ENCODE peak calls at places on chromosomes 16 and 17, in six cellular contexts. One of them, this sample, is unnamed.

GRCh38 chr16:87829123-87829980 is 40.0 kb downstream of the SLC7A5 start:
- DNase-seq in NCI-H1048: no peak
- DNase-seq in mucosa of gallbladder: no peak
- DNase-seq in kidney: no peak
- DNase-seq in EL: no peak
- DNase-seq in Daoy: no peak
- DNase-seq in this sample: peak; percentile 74

GRCh38 chr16:68605746-68606145 is 39.4 kb upstream of the CDH3 start:
- DNase-seq in kidney: no peak
- DNase-seq in Daoy: no peak
- DNase-seq in mucosa of gallbladder: no peak
- DNase-seq in NCI-H1048: no peak
- DNase-seq in EL: peak; percentile 7
- DNase-seq in this sample: no peak

GRCh38 chr16:80938928-80939260 is 67.8 kb downstream of the CMC2 start:
- DNase-seq in EL: no peak
- DNase-seq in NCI-H1048: no peak
- DNase-seq in mucosa of gallbladder: no peak
- DNase-seq in Daoy: no peak
- DNase-seq in kidney: no peak
- DNase-seq in this sample: no peak

GRCh38 chr17:16281351-16281750 is 64.3 kb downstream of the PIGL start:
- DNase-seq in EL: peak; percentile 80
- DNase-seq in NCI-H1048: no peak
- DNase-seq in mucosa of gallbladder: no peak
- DNase-seq in Daoy: peak; percentile 42
- DNase-seq in kidney: no peak
- DNase-seq in this sample: no peak

GRCh38 chr17:42548070-42548837 is 4.5 kb upstream of the HSD17B1 start:
- DNase-seq in mucosa of gallbladder: peak; percentile 77
- DNase-seq in NCI-H1048: peak; percentile 39
- DNase-seq in Daoy: peak; percentile 82
- DNase-seq in kidney: peak; percentile 92
- DNase-seq in EL: no peak
- DNase-seq in this sample: no peak

GRCh38 chr17:28339431-28339830 is 3.9 kb downstream of the TNFAIP1 start:
- DNase-seq in kidney: peak; percentile 58
- DNase-seq in EL: no peak
- DNase-seq in NCI-H1048: no peak
- DNase-seq in mucosa of gallbladder: no peak
- DNase-seq in Daoy: no peak
- DNase-seq in this sample: peak; percentile 94

GRCh38 chr16:31331141-31331764 is 23.7 kb upstream of the ITGAX start:
- DNase-seq in kidney: peak; percentile 59
- DNase-seq in Daoy: no peak
- DNase-seq in NCI-H1048: no peak
- DNase-seq in mucosa of gallbladder: no peak
- DNase-seq in EL: no peak
- DNase-seq in this sample: no peak

GRCh38 chr17:40949406-40949805 is 12.0 kb upstream of the KRT23 start:
- DNase-seq in Daoy: no peak
- DNase-seq in NCI-H1048: no peak
- DNase-seq in EL: no peak
- DNase-seq in mucosa of gallbladder: no peak
- DNase-seq in kidney: no peak
- DNase-seq in this sample: no peak

GRCh38 chr17:80798595-80799552 is 192.8 kb upstream of the CHMP6 start:
- DNase-seq in NCI-H1048: no peak
- DNase-seq in mucosa of gallbladder: no peak
- DNase-seq in kidney: peak; percentile 46
- DNase-seq in Daoy: no peak
- DNase-seq in EL: no peak
- DNase-seq in this sample: no peak

GRCh38 chr17:74519951-74520553 is 11.2 kb downstream of the CD300LB start:
- DNase-seq in EL: no peak
- DNase-seq in NCI-H1048: no peak
- DNase-seq in kidney: no peak
- DNase-seq in mucosa of gallbladder: peak; percentile 36
- DNase-seq in Daoy: no peak
- DNase-seq in this sample: no peak

GRCh38 chr16:56944954-56945839 is 13.3 kb downstream of the HERPUD1 start:
- DNase-seq in EL: peak; percentile 34
- DNase-seq in mucosa of gallbladder: no peak
- DNase-seq in Daoy: peak; percentile 55
- DNase-seq in kidney: no peak
- DNase-seq in NCI-H1048: no peak
- DNase-seq in this sample: no peak

GRCh38 chr17:38926290-38927070 is 1.1 kb downstream of the LASP1NB start:
- DNase-seq in kidney: no peak
- DNase-seq in EL: no peak
- DNase-seq in Daoy: no peak
- DNase-seq in NCI-H1048: no peak
- DNase-seq in mucosa of gallbladder: no peak
- DNase-seq in this sample: no peak

GRCh38 chr16:57842606-57843005 is 40.3 kb upstream of the KIFC3 start:
- DNase-seq in EL: no peak
- DNase-seq in mucosa of gallbladder: no peak
- DNase-seq in NCI-H1048: no peak
- DNase-seq in Daoy: no peak
- DNase-seq in kidney: no peak
- DNase-seq in this sample: no peak

GRCh38 chr17:77228224-77229215 is 87.8 kb downstream of the SEC14L1 start:
- DNase-seq in Daoy: no peak
- DNase-seq in kidney: peak; percentile 80
- DNase-seq in mucosa of gallbladder: no peak
- DNase-seq in NCI-H1048: no peak
- DNase-seq in EL: no peak
- DNase-seq in this sample: peak; percentile 90

GRCh38 chr16:63005356-63005755 is 969.1 kb upstream of the CDH8 start:
- DNase-seq in kidney: no peak
- DNase-seq in mucosa of gallbladder: no peak
- DNase-seq in NCI-H1048: no peak
- DNase-seq in EL: no peak
- DNase-seq in Daoy: no peak
- DNase-seq in this sample: no peak

GRCh38 chr17:27573971-27574525 is 56.9 kb upstream of the LGALS9 start:
- DNase-seq in Daoy: peak; percentile 59
- DNase-seq in EL: peak; percentile 36
- DNase-seq in mucosa of gallbladder: no peak
- DNase-seq in kidney: peak; percentile 2
- DNase-seq in NCI-H1048: no peak
- DNase-seq in this sample: peak; percentile 2

GRCh38 chr16:87451563-87452210 is 41.1 kb downstream of the ZCCHC14 start:
- DNase-seq in kidney: no peak
- DNase-seq in Daoy: no peak
- DNase-seq in NCI-H1048: no peak
- DNase-seq in EL: no peak
- DNase-seq in mucosa of gallbladder: no peak
- DNase-seq in this sample: peak; percentile 58

GRCh38 chr17:49497147-49498036 is 2.3 kb downstream of the NGFR start:
- DNase-seq in mucosa of gallbladder: no peak
- DNase-seq in EL: peak; percentile 25
- DNase-seq in NCI-H1048: no peak
- DNase-seq in kidney: peak; percentile 87
- DNase-seq in Daoy: peak; percentile 38
- DNase-seq in this sample: no peak

GRCh38 chr17:73657473-73658116 is 13.3 kb upstream of the SDK2 start:
- DNase-seq in Daoy: peak; percentile 66
- DNase-seq in EL: no peak
- DNase-seq in NCI-H1048: no peak
- DNase-seq in mucosa of gallbladder: peak; percentile 62
- DNase-seq in kidney: no peak
- DNase-seq in this sample: no peak

GRCh38 chr16:73058616-73059409 is 10.9 kb upstream of the ZFHX3 start:
- DNase-seq in kidney: peak; percentile 86
- DNase-seq in Daoy: peak; percentile 56
- DNase-seq in EL: peak; percentile 63
- DNase-seq in NCI-H1048: peak; percentile 58
- DNase-seq in mucosa of gallbladder: peak; percentile 41
- DNase-seq in this sample: no peak

GRCh38 chr16:67865318-67865717 is 7.5 kb upstream of the EDC4 start:
- DNase-seq in NCI-H1048: no peak
- DNase-seq in Daoy: peak; percentile 45
- DNase-seq in EL: peak; percentile 47
- DNase-seq in mucosa of gallbladder: no peak
- DNase-seq in kidney: no peak
- DNase-seq in this sample: no peak

GRCh38 chr17:3805581-3805980 is 4.6 kb upstream of the ITGAE start:
- DNase-seq in kidney: no peak
- DNase-seq in mucosa of gallbladder: no peak
- DNase-seq in Daoy: no peak
- DNase-seq in EL: no peak
- DNase-seq in NCI-H1048: no peak
- DNase-seq in this sample: no peak

GRCh38 chr17:49861150-49861884 is 13.4 kb upstream of the TAC4 start:
- DNase-seq in kidney: no peak
- DNase-seq in NCI-H1048: no peak
- DNase-seq in mucosa of gallbladder: no peak
- DNase-seq in EL: peak; percentile 63
- DNase-seq in Daoy: peak; percentile 62
- DNase-seq in this sample: no peak

GRCh38 chr17:75750661-75751423 is 14.2 kb downstream of the GALK1 start:
- DNase-seq in kidney: peak; percentile 74
- DNase-seq in NCI-H1048: no peak
- DNase-seq in mucosa of gallbladder: no peak
- DNase-seq in EL: no peak
- DNase-seq in Daoy: no peak
- DNase-seq in this sample: no peak

GRCh38 chr17:48488548-48489106 is 42.2 kb downstream of the HOXB1 start:
- DNase-seq in kidney: no peak
- DNase-seq in Daoy: no peak
- DNase-seq in EL: no peak
- DNase-seq in NCI-H1048: no peak
- DNase-seq in mucosa of gallbladder: peak; percentile 14
- DNase-seq in this sample: no peak

GRCh38 chr16:48627148-48627547 is 17.2 kb upstream of the N4BP1 start:
- DNase-seq in mucosa of gallbladder: peak; percentile 6
- DNase-seq in Daoy: no peak
- DNase-seq in NCI-H1048: no peak
- DNase-seq in EL: no peak
- DNase-seq in kidney: no peak
- DNase-seq in this sample: no peak

GRCh38 chr17:82301300-82301915 is 16.0 kb downstream of the CD7 start:
- DNase-seq in mucosa of gallbladder: no peak
- DNase-seq in NCI-H1048: no peak
- DNase-seq in EL: no peak
- DNase-seq in kidney: no peak
- DNase-seq in Daoy: no peak
- DNase-seq in this sample: no peak

GRCh38 chr17:57257911-57258885 is 1.9 kb downstream of the MSI2 start:
- DNase-seq in EL: no peak
- DNase-seq in Daoy: no peak
- DNase-seq in kidney: no peak
- DNase-seq in mucosa of gallbladder: no peak
- DNase-seq in NCI-H1048: no peak
- DNase-seq in this sample: no peak

This sample was measured in chondrocyte.